ENCODE peak calls at places on chromosome 16, in nine cellular contexts. One of them, this sample, is unnamed.

GRCh38 chr16:4354512-4355409 is 3.6 kb upstream of the PAM16 start:
- DNase-seq in CD8-positive, alpha-beta memory T cell: no peak
- DNase-seq in effector memory CD4-positive, alpha-beta T cell: no peak
- DNase-seq in IMR-90: no peak
- DNase-seq in fibroblast of lung: no peak
- DNase-seq in heart right ventricle: no peak
- DNase-seq in endodermal cell: no peak
- DNase-seq in GM23248: no peak
- DNase-seq in neural progenitor cell: no peak
- DNase-seq in this sample: no peak

GRCh38 chr16:50696575-50697420 is 3.4 kb downstream of the NOD2 start:
- DNase-seq in CD8-positive, alpha-beta memory T cell: peak
- DNase-seq in effector memory CD4-positive, alpha-beta T cell: peak
- DNase-seq in IMR-90: peak
- DNase-seq in fibroblast of lung: peak
- DNase-seq in heart right ventricle: peak
- DNase-seq in endodermal cell: peak
- DNase-seq in GM23248: peak
- DNase-seq in neural progenitor cell: no peak
- DNase-seq in this sample: peak

GRCh38 chr16:78925071-78925714 is 675.3 kb downstream of the MAF start:
- DNase-seq in CD8-positive, alpha-beta memory T cell: peak
- DNase-seq in effector memory CD4-positive, alpha-beta T cell: no peak
- DNase-seq in IMR-90: no peak
- DNase-seq in fibroblast of lung: no peak
- DNase-seq in heart right ventricle: peak
- DNase-seq in endodermal cell: peak
- DNase-seq in GM23248: peak
- DNase-seq in neural progenitor cell: peak
- DNase-seq in this sample: peak

GRCh38 chr16:12535535-12536411 is 267.9 kb downstream of the CPPED1 start:
- DNase-seq in CD8-positive, alpha-beta memory T cell: no peak
- DNase-seq in effector memory CD4-positive, alpha-beta T cell: no peak
- DNase-seq in IMR-90: no peak
- DNase-seq in fibroblast of lung: no peak
- DNase-seq in heart right ventricle: no peak
- DNase-seq in endodermal cell: peak
- DNase-seq in GM23248: no peak
- DNase-seq in neural progenitor cell: peak
- DNase-seq in this sample: no peak

GRCh38 chr16:630815-631405 is at the start of gene WFIKKN1:
- DNase-seq in CD8-positive, alpha-beta memory T cell: no peak
- DNase-seq in effector memory CD4-positive, alpha-beta T cell: no peak
- DNase-seq in IMR-90: no peak
- DNase-seq in fibroblast of lung: no peak
- DNase-seq in heart right ventricle: no peak
- DNase-seq in endodermal cell: peak
- DNase-seq in GM23248: peak
- DNase-seq in neural progenitor cell: peak
- DNase-seq in this sample: no peak

GRCh38 chr16:72637306-72637705 is 410.6 kb downstream of the ZFHX3 start:
- DNase-seq in CD8-positive, alpha-beta memory T cell: no peak
- DNase-seq in effector memory CD4-positive, alpha-beta T cell: no peak
- DNase-seq in IMR-90: peak
- DNase-seq in fibroblast of lung: peak
- DNase-seq in heart right ventricle: no peak
- DNase-seq in endodermal cell: no peak
- DNase-seq in GM23248: peak
- DNase-seq in neural progenitor cell: no peak
- DNase-seq in this sample: peak

GRCh38 chr16:80738521-80738920 is 65.9 kb downstream of the CDYL2 start:
- DNase-seq in CD8-positive, alpha-beta memory T cell: no peak
- DNase-seq in effector memory CD4-positive, alpha-beta T cell: no peak
- DNase-seq in IMR-90: no peak
- DNase-seq in fibroblast of lung: no peak
- DNase-seq in heart right ventricle: no peak
- DNase-seq in endodermal cell: no peak
- DNase-seq in GM23248: no peak
- DNase-seq in neural progenitor cell: no peak
- DNase-seq in this sample: no peak

GRCh38 chr16:88444826-88445582 is 8.1 kb upstream of the ZFPM1 start:
- DNase-seq in CD8-positive, alpha-beta memory T cell: no peak
- DNase-seq in effector memory CD4-positive, alpha-beta T cell: no peak
- DNase-seq in IMR-90: no peak
- DNase-seq in fibroblast of lung: no peak
- DNase-seq in heart right ventricle: no peak
- DNase-seq in endodermal cell: no peak
- DNase-seq in GM23248: no peak
- DNase-seq in neural progenitor cell: no peak
- DNase-seq in this sample: no peak

GRCh38 chr16:16007743-16008111 is 58.3 kb downstream of the ABCC1 start:
- DNase-seq in CD8-positive, alpha-beta memory T cell: no peak
- DNase-seq in effector memory CD4-positive, alpha-beta T cell: no peak
- DNase-seq in IMR-90: no peak
- DNase-seq in fibroblast of lung: no peak
- DNase-seq in heart right ventricle: no peak
- DNase-seq in endodermal cell: no peak
- DNase-seq in GM23248: no peak
- DNase-seq in neural progenitor cell: no peak
- DNase-seq in this sample: no peak

GRCh38 chr16:83473109-83473508 is 334.7 kb upstream of the HSBP1 start:
- DNase-seq in CD8-positive, alpha-beta memory T cell: no peak
- DNase-seq in effector memory CD4-positive, alpha-beta T cell: no peak
- DNase-seq in IMR-90: peak
- DNase-seq in fibroblast of lung: peak
- DNase-seq in heart right ventricle: no peak
- DNase-seq in endodermal cell: no peak
- DNase-seq in GM23248: peak
- DNase-seq in neural progenitor cell: no peak
- DNase-seq in this sample: no peak

GRCh38 chr16:30902070-30902972 is 5.9 kb downstream of the CTF1 start:
- DNase-seq in CD8-positive, alpha-beta memory T cell: peak
- DNase-seq in effector memory CD4-positive, alpha-beta T cell: peak
- DNase-seq in IMR-90: peak
- DNase-seq in fibroblast of lung: peak
- DNase-seq in heart right ventricle: peak
- DNase-seq in endodermal cell: peak
- DNase-seq in GM23248: peak
- DNase-seq in neural progenitor cell: peak
- DNase-seq in this sample: peak

GRCh38 chr16:87918866-87919680 is 17.3 kb downstream of the CA5A start:
- DNase-seq in CD8-positive, alpha-beta memory T cell: no peak
- DNase-seq in effector memory CD4-positive, alpha-beta T cell: no peak
- DNase-seq in IMR-90: no peak
- DNase-seq in fibroblast of lung: no peak
- DNase-seq in heart right ventricle: peak
- DNase-seq in endodermal cell: no peak
- DNase-seq in GM23248: peak
- DNase-seq in neural progenitor cell: no peak
- DNase-seq in this sample: no peak

GRCh38 chr16:66131156-66131807 is 235.2 kb upstream of the CDH5 start:
- DNase-seq in CD8-positive, alpha-beta memory T cell: no peak
- DNase-seq in effector memory CD4-positive, alpha-beta T cell: no peak
- DNase-seq in IMR-90: peak
- DNase-seq in fibroblast of lung: no peak
- DNase-seq in heart right ventricle: no peak
- DNase-seq in endodermal cell: no peak
- DNase-seq in GM23248: peak
- DNase-seq in neural progenitor cell: no peak
- DNase-seq in this sample: peak

GRCh38 chr16:87581867-87582220 is 20.5 kb upstream of the JPH3 start:
- DNase-seq in CD8-positive, alpha-beta memory T cell: no peak
- DNase-seq in effector memory CD4-positive, alpha-beta T cell: no peak
- DNase-seq in IMR-90: peak
- DNase-seq in fibroblast of lung: peak
- DNase-seq in heart right ventricle: peak
- DNase-seq in endodermal cell: no peak
- DNase-seq in GM23248: peak
- DNase-seq in neural progenitor cell: no peak
- DNase-seq in this sample: peak

GRCh38 chr16:60792437-60792836 is 1243.8 kb downstream of the CDH8 start:
- DNase-seq in CD8-positive, alpha-beta memory T cell: no peak
- DNase-seq in effector memory CD4-positive, alpha-beta T cell: no peak
- DNase-seq in IMR-90: no peak
- DNase-seq in fibroblast of lung: no peak
- DNase-seq in heart right ventricle: no peak
- DNase-seq in endodermal cell: no peak
- DNase-seq in GM23248: no peak
- DNase-seq in neural progenitor cell: no peak
- DNase-seq in this sample: no peak

GRCh38 chr16:86722970-86723369 is 144.6 kb downstream of the FOXL1 start:
- DNase-seq in CD8-positive, alpha-beta memory T cell: no peak
- DNase-seq in effector memory CD4-positive, alpha-beta T cell: no peak
- DNase-seq in IMR-90: peak
- DNase-seq in fibroblast of lung: peak
- DNase-seq in heart right ventricle: no peak
- DNase-seq in endodermal cell: no peak
- DNase-seq in GM23248: peak
- DNase-seq in neural progenitor cell: no peak
- DNase-seq in this sample: no peak

GRCh38 chr16:23195415-23195978 is 13.0 kb downstream of the SCNN1G start:
- DNase-seq in CD8-positive, alpha-beta memory T cell: no peak
- DNase-seq in effector memory CD4-positive, alpha-beta T cell: no peak
- DNase-seq in IMR-90: no peak
- DNase-seq in fibroblast of lung: no peak
- DNase-seq in heart right ventricle: no peak
- DNase-seq in endodermal cell: no peak
- DNase-seq in GM23248: no peak
- DNase-seq in neural progenitor cell: no peak
- DNase-seq in this sample: no peak

GRCh38 chr16:68605746-68606145 is 39.4 kb upstream of the CDH3 start:
- DNase-seq in CD8-positive, alpha-beta memory T cell: no peak
- DNase-seq in effector memory CD4-positive, alpha-beta T cell: no peak
- DNase-seq in IMR-90: no peak
- DNase-seq in fibroblast of lung: no peak
- DNase-seq in heart right ventricle: no peak
- DNase-seq in endodermal cell: peak
- DNase-seq in GM23248: peak
- DNase-seq in neural progenitor cell: no peak
- DNase-seq in this sample: peak

GRCh38 chr16:1770328-1771071 is 843 bp downstream of the NME3 start:
- DNase-seq in CD8-positive, alpha-beta memory T cell: peak
- DNase-seq in effector memory CD4-positive, alpha-beta T cell: peak
- DNase-seq in IMR-90: peak
- DNase-seq in fibroblast of lung: peak
- DNase-seq in heart right ventricle: peak
- DNase-seq in endodermal cell: peak
- DNase-seq in GM23248: peak
- DNase-seq in neural progenitor cell: peak
- DNase-seq in this sample: peak

GRCh38 chr16:27753563-27753962 is 203.6 kb downstream of the KATNIP start:
- DNase-seq in CD8-positive, alpha-beta memory T cell: no peak
- DNase-seq in effector memory CD4-positive, alpha-beta T cell: no peak
- DNase-seq in IMR-90: no peak
- DNase-seq in fibroblast of lung: no peak
- DNase-seq in heart right ventricle: no peak
- DNase-seq in endodermal cell: no peak
- DNase-seq in GM23248: no peak
- DNase-seq in neural progenitor cell: no peak
- DNase-seq in this sample: no peak
- H3K27ac ChIP-seq in CD8-positive, alpha-beta memory T cell: no peak
- H3K27ac ChIP-seq in effector memory CD4-positive, alpha-beta T cell: no peak
- H3K27ac ChIP-seq in IMR-90: no peak
- H3K27ac ChIP-seq in fibroblast of lung: no peak
- H3K27ac ChIP-seq in heart right ventricle: no peak
- H3K27ac ChIP-seq in endodermal cell: no peak
- H3K27ac ChIP-seq in GM23248: no peak
- H3K27ac ChIP-seq in neural progenitor cell: no peak
- H3K27ac ChIP-seq in this sample: no peak

DNA sequence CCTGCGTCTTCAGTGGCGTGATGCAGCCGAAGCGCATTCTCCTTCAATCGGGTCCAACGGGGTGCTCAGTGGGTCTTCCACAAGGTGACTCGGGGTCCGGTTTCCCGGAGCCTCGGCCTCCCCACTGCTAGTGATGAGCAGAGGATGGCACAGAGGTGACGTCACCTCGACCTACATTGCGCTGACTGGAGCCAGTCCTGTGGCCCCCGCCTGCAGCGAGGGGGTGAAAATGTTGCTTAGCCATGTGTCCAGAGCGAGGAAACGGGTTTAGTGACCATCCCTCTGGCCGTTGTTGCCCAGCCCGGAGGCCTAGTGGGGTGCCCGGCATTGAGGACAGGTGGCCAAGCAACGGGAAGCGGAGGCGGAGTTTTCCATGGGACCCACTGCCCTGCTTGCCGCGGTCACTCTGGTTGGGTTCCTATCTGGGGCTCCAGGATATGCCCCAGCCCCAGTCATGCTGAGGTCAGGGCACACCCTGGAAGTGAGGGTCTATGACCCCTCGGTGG is 190.6 kb upstream of the CIBAR2 start:
- DNase-seq in CD8-positive, alpha-beta memory T cell: peak
- DNase-seq in effector memory CD4-positive, alpha-beta T cell: no peak
- DNase-seq in IMR-90: no peak
- DNase-seq in fibroblast of lung: no peak
- DNase-seq in heart right ventricle: no peak
- DNase-seq in endodermal cell: no peak
- DNase-seq in GM23248: no peak
- DNase-seq in neural progenitor cell: no peak
- DNase-seq in this sample: no peak
- H3K27ac ChIP-seq in CD8-positive, alpha-beta memory T cell: peak
- H3K27ac ChIP-seq in effector memory CD4-positive, alpha-beta T cell: no peak
- H3K27ac ChIP-seq in IMR-90: no peak
- H3K27ac ChIP-seq in fibroblast of lung: no peak
- H3K27ac ChIP-seq in heart right ventricle: no peak
- H3K27ac ChIP-seq in endodermal cell: no peak
- H3K27ac ChIP-seq in GM23248: no peak
- H3K27ac ChIP-seq in neural progenitor cell: no peak
- H3K27ac ChIP-seq in this sample: no peak

GRCh38 chr16:8960788-8961109 is 3.0 kb downstream of the USP7 start:
- DNase-seq in CD8-positive, alpha-beta memory T cell: no peak
- DNase-seq in effector memory CD4-positive, alpha-beta T cell: no peak
- DNase-seq in IMR-90: no peak
- DNase-seq in fibroblast of lung: no peak
- DNase-seq in heart right ventricle: no peak
- DNase-seq in endodermal cell: no peak
- DNase-seq in GM23248: no peak
- DNase-seq in neural progenitor cell: no peak
- DNase-seq in this sample: no peak
- H3K27ac ChIP-seq in CD8-positive, alpha-beta memory T cell: no peak
- H3K27ac ChIP-seq in effector memory CD4-positive, alpha-beta T cell: peak
- H3K27ac ChIP-seq in IMR-90: no peak
- H3K27ac ChIP-seq in fibroblast of lung: peak
- H3K27ac ChIP-seq in heart right ventricle: peak
- H3K27ac ChIP-seq in endodermal cell: no peak
- H3K27ac ChIP-seq in GM23248: peak
- H3K27ac ChIP-seq in neural progenitor cell: peak
- H3K27ac ChIP-seq in this sample: no peak

DNA sequence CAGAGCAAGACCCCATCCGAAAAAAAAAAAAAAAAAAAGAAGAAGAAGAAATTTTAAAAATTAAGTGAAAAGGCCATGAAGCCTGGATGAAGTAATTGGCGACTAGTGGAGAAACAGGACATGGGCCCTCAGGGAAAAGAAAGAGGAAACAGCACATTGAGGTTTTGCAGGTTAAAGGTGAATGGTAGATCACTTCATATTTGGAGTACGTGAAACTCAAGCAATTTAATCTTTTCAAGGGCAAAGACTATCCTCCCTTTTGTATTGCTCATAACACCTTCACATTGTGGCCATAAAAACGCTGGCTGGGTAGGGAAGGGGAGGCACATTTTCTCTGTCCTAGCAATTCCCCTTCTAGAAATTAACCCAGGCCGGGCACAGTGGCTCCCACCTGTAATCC is 53.1 kb downstream of the LITAF start:
- DNase-seq in CD8-positive, alpha-beta memory T cell: no peak
- DNase-seq in effector memory CD4-positive, alpha-beta T cell: no peak
- DNase-seq in IMR-90: no peak
- DNase-seq in fibroblast of lung: no peak
- DNase-seq in heart right ventricle: no peak
- DNase-seq in endodermal cell: no peak
- DNase-seq in GM23248: no peak
- DNase-seq in neural progenitor cell: no peak
- DNase-seq in this sample: no peak
- H3K27ac ChIP-seq in CD8-positive, alpha-beta memory T cell: no peak
- H3K27ac ChIP-seq in effector memory CD4-positive, alpha-beta T cell: no peak
- H3K27ac ChIP-seq in IMR-90: no peak
- H3K27ac ChIP-seq in fibroblast of lung: no peak
- H3K27ac ChIP-seq in heart right ventricle: no peak
- H3K27ac ChIP-seq in endodermal cell: no peak
- H3K27ac ChIP-seq in GM23248: no peak
- H3K27ac ChIP-seq in neural progenitor cell: no peak
- H3K27ac ChIP-seq in this sample: peak